ENCODE peak calls at places on chromosome X, in ten cellular contexts. One of them, this sample, is unnamed.
A peak's percentile ranks its signal among the peaks of the same experiment; 100 is the strongest.

GRCh38 chrX:874061-874460 is 243.5 kb downstream of the SHOX start:
- DNase-seq in activated CD8-positive, alpha-beta T cell treated with anti-CD3 and anti-CD28 coated beads, Interleukin-2, amount 10 ng/mL, durations not matched to agents 7 days and 5 days: no peak
- DNase-seq in activated T-cell treated with anti-CD3 and anti-CD28 coated beads, Interleukin-2, amount 50 U/mL, for 4 hours: no peak
- DNase-seq in HepG2: no peak
- DNase-seq in GF-D8: no peak
- DNase-seq in fibroblast of pulmonary artery: no peak
- DNase-seq in mucosa of gallbladder: no peak
- DNase-seq in AG09309: no peak
- DNase-seq in germinal center: no peak
- DNase-seq in OCI-LY7: no peak
- DNase-seq in this sample: no peak

GRCh38 chrX:110699109-110699508 is 96.5 kb downstream of the CHRDL1 start:
- DNase-seq in activated CD8-positive, alpha-beta T cell treated with anti-CD3 and anti-CD28 coated beads, Interleukin-2, amount 10 ng/mL, durations not matched to agents 7 days and 5 days: no peak
- DNase-seq in activated T-cell treated with anti-CD3 and anti-CD28 coated beads, Interleukin-2, amount 50 U/mL, for 4 hours: no peak
- DNase-seq in HepG2: no peak
- DNase-seq in GF-D8: no peak
- DNase-seq in fibroblast of pulmonary artery: no peak
- DNase-seq in mucosa of gallbladder: peak; percentile 47
- DNase-seq in AG09309: no peak
- DNase-seq in germinal center: no peak
- DNase-seq in OCI-LY7: no peak
- DNase-seq in this sample: no peak

GRCh38 chrX:137574102-137574783 is 8.3 kb downstream of the ZIC3 start:
- DNase-seq in activated CD8-positive, alpha-beta T cell treated with anti-CD3 and anti-CD28 coated beads, Interleukin-2, amount 10 ng/mL, durations not matched to agents 7 days and 5 days: no peak
- DNase-seq in activated T-cell treated with anti-CD3 and anti-CD28 coated beads, Interleukin-2, amount 50 U/mL, for 4 hours: no peak
- DNase-seq in HepG2: no peak
- DNase-seq in GF-D8: no peak
- DNase-seq in fibroblast of pulmonary artery: no peak
- DNase-seq in mucosa of gallbladder: no peak
- DNase-seq in AG09309: no peak
- DNase-seq in germinal center: no peak
- DNase-seq in OCI-LY7: no peak
- DNase-seq in this sample: no peak

GRCh38 chrX:2931612-2932011 is 2.5 kb upstream of the ARSD start:
- DNase-seq in activated CD8-positive, alpha-beta T cell treated with anti-CD3 and anti-CD28 coated beads, Interleukin-2, amount 10 ng/mL, durations not matched to agents 7 days and 5 days: no peak
- DNase-seq in activated T-cell treated with anti-CD3 and anti-CD28 coated beads, Interleukin-2, amount 50 U/mL, for 4 hours: no peak
- DNase-seq in HepG2: no peak
- DNase-seq in GF-D8: no peak
- DNase-seq in fibroblast of pulmonary artery: no peak
- DNase-seq in mucosa of gallbladder: no peak
- DNase-seq in AG09309: no peak
- DNase-seq in germinal center: no peak
- DNase-seq in OCI-LY7: no peak
- DNase-seq in this sample: no peak

GRCh38 chrX:136784231-136784630 is 3.5 kb upstream of the ARHGEF6 start:
- DNase-seq in activated CD8-positive, alpha-beta T cell treated with anti-CD3 and anti-CD28 coated beads, Interleukin-2, amount 10 ng/mL, durations not matched to agents 7 days and 5 days: no peak
- DNase-seq in activated T-cell treated with anti-CD3 and anti-CD28 coated beads, Interleukin-2, amount 50 U/mL, for 4 hours: no peak
- DNase-seq in HepG2: no peak
- DNase-seq in GF-D8: peak; percentile 62
- DNase-seq in fibroblast of pulmonary artery: no peak
- DNase-seq in mucosa of gallbladder: no peak
- DNase-seq in AG09309: no peak
- DNase-seq in germinal center: no peak
- DNase-seq in OCI-LY7: no peak
- DNase-seq in this sample: no peak

GRCh38 chrX:78573630-78574029 is 85.5 kb downstream of the RTL3 start:
- DNase-seq in activated CD8-positive, alpha-beta T cell treated with anti-CD3 and anti-CD28 coated beads, Interleukin-2, amount 10 ng/mL, durations not matched to agents 7 days and 5 days: no peak
- DNase-seq in activated T-cell treated with anti-CD3 and anti-CD28 coated beads, Interleukin-2, amount 50 U/mL, for 4 hours: no peak
- DNase-seq in HepG2: no peak
- DNase-seq in GF-D8: no peak
- DNase-seq in fibroblast of pulmonary artery: no peak
- DNase-seq in mucosa of gallbladder: no peak
- DNase-seq in AG09309: no peak
- DNase-seq in germinal center: no peak
- DNase-seq in OCI-LY7: no peak
- DNase-seq in this sample: no peak

GRCh38 chrX:17741123-17741511 is 3.8 kb downstream of the SCML1 start:
- DNase-seq in activated CD8-positive, alpha-beta T cell treated with anti-CD3 and anti-CD28 coated beads, Interleukin-2, amount 10 ng/mL, durations not matched to agents 7 days and 5 days: no peak
- DNase-seq in activated T-cell treated with anti-CD3 and anti-CD28 coated beads, Interleukin-2, amount 50 U/mL, for 4 hours: no peak
- DNase-seq in HepG2: peak; percentile 40
- DNase-seq in GF-D8: no peak
- DNase-seq in fibroblast of pulmonary artery: no peak
- DNase-seq in mucosa of gallbladder: no peak
- DNase-seq in AG09309: no peak
- DNase-seq in germinal center: no peak
- DNase-seq in OCI-LY7: no peak
- DNase-seq in this sample: no peak

GRCh38 chrX:123807825-123808416 is 51.9 kb upstream of the XIAP start:
- DNase-seq in activated CD8-positive, alpha-beta T cell treated with anti-CD3 and anti-CD28 coated beads, Interleukin-2, amount 10 ng/mL, durations not matched to agents 7 days and 5 days: no peak
- DNase-seq in activated T-cell treated with anti-CD3 and anti-CD28 coated beads, Interleukin-2, amount 50 U/mL, for 4 hours: no peak
- DNase-seq in HepG2: no peak
- DNase-seq in GF-D8: no peak
- DNase-seq in fibroblast of pulmonary artery: no peak
- DNase-seq in mucosa of gallbladder: no peak
- DNase-seq in AG09309: peak; percentile 51
- DNase-seq in germinal center: no peak
- DNase-seq in OCI-LY7: no peak
- DNase-seq in this sample: no peak

This sample was measured in GM12864.